ENCODE peak calls at places on chromosomes 13 and 19, in six cellular contexts. V is GM23248, B is PC-3, R is K562, S is astrocyte, U is fibroblast of lung. C is an unnamed sample.

GRCh38 chr19:3618144-3618810 is 8.3 kb downstream of the CACTIN start:
- DNase-seq in V (peak), B (peak), R (peak), S (no peak), U (peak), C (peak)

GRCh38 chr13:24834902-24835510 is 71.0 kb downstream of the RNF17 start:
- DNase-seq in V (no peak), B (no peak), R (no peak), S (no peak), U (no peak), C (peak)

GRCh38 chr13:64278493-64278892 is 2862.8 kb upstream of the PCDH20 start:
- DNase-seq in V (peak), B (peak), R (no peak), S (peak), U (peak), C (no peak)

GRCh38 chr13:31794452-31794851 is 55.1 kb downstream of the RXFP2 start:
- DNase-seq in V (no peak), B (no peak), R (no peak), S (no peak), U (no peak), C (no peak)

GRCh38 chr13:110108348-110109139 is 198.4 kb downstream of the COL4A1 start:
- DNase-seq in V (peak), B (peak), R (no peak), S (peak), U (peak), C (peak)

GRCh38 chr13:113009743-113010509 is 40.9 kb downstream of the MCF2L start:
- DNase-seq in V (no peak), B (no peak), R (no peak), S (no peak), U (no peak), C (no peak)

GRCh38 chr13:35694549-35695233 is 218.2 kb upstream of the MAB21L1 start:
- DNase-seq in V (no peak), B (no peak), R (no peak), S (no peak), U (no peak), C (no peak)

GRCh38 chr19:8663920-8664670 is 33.7 kb downstream of the NFILZ start:
- DNase-seq in V (no peak), B (no peak), R (peak), S (no peak), U (no peak), C (peak)

GRCh38 chr13:73056054-73056962 is 2.5 kb upstream of the KLF5 start:
- DNase-seq in V (peak), B (peak), R (no peak), S (peak), U (peak), C (no peak)

GRCh38 chr13:108895220-108895704 is 265.9 kb downstream of the MYO16 start:
- DNase-seq in V (peak), B (peak), R (no peak), S (peak), U (peak), C (peak)

GRCh38 chr19:19028526-19028925 is 4.8 kb downstream of the SUGP2 start:
- DNase-seq in V (no peak), B (no peak), R (no peak), S (no peak), U (no peak), C (no peak)

GRCh38 chr19:51259348-51260245 is 8.7 kb downstream of the SIGLECL1 start:
- DNase-seq in V (peak), B (peak), R (peak), S (no peak), U (no peak), C (no peak)

GRCh38 chr19:55638864-55639359 is 1.9 kb upstream of the ZNF580 start:
- DNase-seq in V (peak), B (peak), R (no peak), S (no peak), U (peak), C (peak)

GRCh38 chr19:42010245-42011126 is 16.5 kb upstream of the ATP1A3 start:
- DNase-seq in V (peak), B (no peak), R (no peak), S (no peak), U (no peak), C (no peak)
- H2AFZ ChIP-seq in V (peak), B (no peak), R (peak), S (no peak), U (no peak), C (no peak)

GRCh38 chr19:30350995-30351394 is 21.2 kb upstream of the ZNF536 start:
- DNase-seq in V (no peak), B (no peak), R (no peak), S (no peak), U (no peak), C (no peak)
- H3K9ac ChIP-seq in V (no peak), B (no peak), R (no peak), S (no peak), U (no peak), C (no peak)

GRCh38 chr13:33560722-33561121 is 257.2 kb upstream of the RFC3 start:
- DNase-seq in V (peak), B (no peak), R (no peak), S (no peak), U (no peak), C (no peak)
- TF ChIP-seq EZH2 in V (no peak), B (no peak), R (no peak), S (no peak), U (no peak), C (no peak)

GRCh38 chr19:36916991-36917390 is 859 bp downstream of the ZNF568 start:
- DNase-seq in V (peak), B (no peak), R (no peak), S (peak), U (peak), C (no peak)
- H2AFZ ChIP-seq in V (peak), B (no peak), R (no peak), S (peak), U (peak), C (no peak)

GRCh38 chr13:86689901-86690300 is 890.7 kb upstream of the SLITRK6 start:
- DNase-seq in V (no peak), B (no peak), R (no peak), S (no peak), U (no peak), C (no peak)

DNA sequence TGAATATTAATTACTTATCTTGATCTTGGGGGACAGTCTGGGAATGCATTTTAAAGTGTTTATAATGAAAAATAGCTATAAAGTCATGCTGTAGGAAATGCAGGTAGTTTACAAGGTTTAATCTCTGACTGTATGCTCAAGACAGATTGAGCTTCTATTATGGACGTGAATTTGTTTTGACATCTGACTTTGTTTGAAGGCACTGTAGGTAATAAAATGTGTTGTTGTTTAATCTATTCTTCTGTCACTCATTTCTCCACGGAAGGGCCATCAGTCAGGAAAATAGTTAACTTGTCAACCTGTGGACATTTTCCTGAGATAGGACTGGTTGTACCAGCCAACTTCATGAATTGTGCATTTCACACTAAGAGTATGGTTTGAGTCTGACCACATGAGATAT is 893.1 kb upstream of the SLITRK6 start:
- DNase-seq in V (no peak), B (no peak), R (no peak), S (no peak), U (no peak), C (no peak)
- H3K9ac ChIP-seq in V (no peak), B (no peak), R (no peak), S (no peak), U (no peak), C (no peak)

GRCh38 chr13:20231839-20232555 is at the start of gene GJB6:
- DNase-seq in V (peak), B (no peak), R (no peak), S (no peak), U (no peak), C (no peak)
- TF ChIP-seq EZH2 in V (peak), B (peak), R (no peak), S (peak), U (peak), C (no peak)